ENCODE peak calls at places on chromosomes 3 and 15, in five cellular contexts. V, I, F, K and J are unnamed samples. For H3K9me3, the result is how much of the 10 kb centered on the place peaks cover.

GRCh38 chr3:188796122-188796631 is 375.6 kb upstream of the TPRG1 start:
- DNase-seq in V (no peak), I (no peak), F (no peak), K (no peak), J (no peak)

GRCh38 chr15:37096878-37097568 is 3.3 kb downstream of the MEIS2 start:
- DNase-seq in V (peak), I (peak), F (no peak), K (no peak), J (no peak)

GRCh38 chr3:125110016-125110875 is 54.4 kb upstream of the HEG1 start:
- DNase-seq in V (no peak), I (no peak), F (no peak), K (no peak), J (no peak)

GRCh38 chr3:72043212-72044133 is 258.5 kb upstream of the PROK2 start:
- DNase-seq in V (no peak), I (no peak), F (no peak), K (no peak), J (no peak)

GRCh38 chr3:119599558-119600174 is 2.0 kb downstream of the PLA1A start:
- DNase-seq in V (no peak), I (no peak), F (no peak), K (no peak), J (no peak)

GRCh38 chr15:76342046-76342381 is 5.4 kb downstream of the ISL2 start:
- DNase-seq in V (peak), I (peak), F (no peak), K (no peak), J (no peak)

GRCh38 chr15:77851696-77852095 is 219.0 kb upstream of the LINGO1 start:
- DNase-seq in V (no peak), I (no peak), F (peak), K (no peak), J (no peak)

GRCh38 chr3:107458871-107459270 is 63.9 kb upstream of the BBX start:
- DNase-seq in V (no peak), I (no peak), F (no peak), K (no peak), J (no peak)

GRCh38 chr3:144380832-144381231 is 409.2 kb downstream of the DIPK2A start:
- DNase-seq in V (no peak), I (no peak), F (no peak), K (no peak), J (no peak)

GRCh38 chr3:125437631-125438435 is 62.7 kb upstream of the ZNF148 start:
- DNase-seq in V (peak), I (peak), F (no peak), K (peak), J (peak)

GRCh38 chr3:99659965-99660364 is 21.6 kb downstream of the COL8A1 start:
- DNase-seq in V (no peak), I (no peak), F (peak), K (no peak), J (no peak)

GRCh38 chr15:40493089-40493840 is 22.5 kb downstream of the CHST14 start:
- DNase-seq in V (no peak), I (no peak), F (no peak), K (no peak), J (peak)

GRCh38 chr3:113769551-113769950 is 22.7 kb downstream of the ATP6V1A start:
- DNase-seq in V (no peak), I (no peak), F (no peak), K (no peak), J (no peak)

GRCh38 chr3:160393346-160394008 is 5.5 kb downstream of the IFT80 start:
- DNase-seq in V (no peak), I (no peak), F (no peak), K (no peak), J (no peak)

GRCh38 chr15:56715220-56715619 is 18.1 kb downstream of the ZNF280D start:
- DNase-seq in V (no peak), I (no peak), F (no peak), K (no peak), J (no peak)

GRCh38 chr3:171049831-171050444 is 23.4 kb upstream of the SLC2A2 start:
- DNase-seq in V (peak), I (peak), F (no peak), K (peak), J (peak)

GRCh38 chr3:87856126-87856525 is 202.7 kb downstream of the CGGBP1 start:
- DNase-seq in V (no peak), I (no peak), F (no peak), K (no peak), J (no peak)

GRCh38 chr3:124882749-124883148 is 4.4 kb downstream of the ITGB5 start:
- DNase-seq in V (peak), I (no peak), F (no peak), K (no peak), J (no peak)

GRCh38 chr3:29751647-29752263 is 470.9 kb downstream of the RBMS3 start:
- DNase-seq in V (no peak), I (no peak), F (peak), K (no peak), J (no peak)

GRCh38 chr3:65425880-65426279 is 612.8 kb downstream of the MAGI1 start:
- DNase-seq in V (peak), I (no peak), F (no peak), K (no peak), J (no peak)

GRCh38 chr3:150309557-150309956 is 98.5 kb upstream of the TSC22D2 start:
- DNase-seq in V (no peak), I (no peak), F (no peak), K (no peak), J (no peak)

GRCh38 chr3:116161570-116162290 is 283.6 kb downstream of the LSAMP start:
- DNase-seq in V (no peak), I (no peak), F (no peak), K (no peak), J (no peak)

GRCh38 chr15:41429003-41429890 is 12.4 kb downstream of the RTF1 start:
- DNase-seq in V (no peak), I (no peak), F (no peak), K (no peak), J (no peak)

GRCh38 chr3:138307896-138308295 is 21.8 kb downstream of the NME9 start:
- DNase-seq in V (no peak), I (no peak), F (no peak), K (no peak), J (no peak)

GRCh38 chr15:87645723-87646122 is 610.8 kb downstream of the NTRK3 start:
- DNase-seq in V (no peak), I (no peak), F (no peak), K (no peak), J (no peak)

GRCh38 chr15:51448592-51449494 is 107.4 kb downstream of the GLDN start:
- DNase-seq in V (no peak), I (no peak), F (no peak), K (no peak), J (no peak)

DNA sequence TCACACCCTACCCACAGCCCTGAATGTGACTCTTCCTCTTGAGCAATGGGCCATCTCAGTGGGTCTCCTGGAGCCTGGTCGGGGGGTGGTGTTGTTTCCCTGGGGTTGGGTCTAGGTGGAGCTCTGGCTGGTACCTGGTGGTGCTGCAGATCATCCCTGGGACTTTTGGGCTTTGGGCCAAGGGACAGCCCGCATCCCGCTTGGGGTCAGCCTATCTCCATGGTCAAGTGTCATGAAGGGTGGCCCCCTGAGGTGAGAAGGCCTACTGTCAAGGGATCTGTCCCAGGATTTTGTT is 202.0 kb downstream of the UBE3A start:
- DNase-seq in V (no peak), I (no peak), F (peak), K (no peak), J (no peak)
- H3K9me3 ChIP-seq in V (under half), I (under half), F (under half), K (under half), J (under half)

DNA sequence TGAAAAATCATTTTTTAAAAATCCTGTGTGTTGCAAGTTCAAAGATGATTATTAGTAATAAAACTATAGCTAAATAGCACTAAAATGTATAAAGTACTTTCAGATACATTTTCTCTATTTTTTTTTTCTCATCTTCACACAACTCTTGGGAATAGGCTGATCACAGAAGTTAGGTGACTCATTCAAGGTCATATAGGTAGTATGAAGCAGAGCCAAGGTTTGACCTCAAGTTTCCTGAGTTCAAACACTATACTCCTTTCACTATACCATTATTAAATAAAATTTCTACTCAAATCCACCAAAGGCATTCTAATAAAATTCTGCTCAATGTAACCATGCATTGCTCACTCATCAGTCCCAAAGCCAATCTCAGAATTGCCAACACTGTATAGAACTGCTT is 21.3 kb downstream of the FRMD5 start:
- DNase-seq in V (no peak), I (no peak), F (no peak), K (no peak), J (no peak)
- H3K27ac ChIP-seq in V (no peak), I (no peak), F (no peak), K (no peak), J (no peak)

DNA sequence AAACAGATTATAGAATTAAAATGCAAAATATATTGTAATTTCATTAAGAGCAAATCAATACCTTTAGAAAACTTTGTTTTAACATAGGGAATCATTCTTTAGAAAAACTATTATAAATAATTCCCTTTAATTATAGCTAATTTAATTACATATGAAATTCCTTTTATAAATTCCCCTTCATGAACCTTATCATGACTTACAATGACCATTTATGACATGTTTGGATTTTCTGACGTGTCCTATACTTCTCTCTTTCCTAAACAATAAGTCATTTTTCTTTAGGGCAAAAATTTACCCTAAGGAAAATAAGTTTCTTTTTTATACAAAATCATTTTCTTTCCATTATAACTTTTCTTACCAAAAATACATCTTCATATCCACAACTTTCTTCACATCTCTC is 37.8 kb downstream of the PRR20G start:
- DNase-seq in V (no peak), I (no peak), F (no peak), K (no peak), J (no peak)
- H3K9me3 ChIP-seq in V (under half), I (under half), F (under half), K (under half), J (under half)

DNA sequence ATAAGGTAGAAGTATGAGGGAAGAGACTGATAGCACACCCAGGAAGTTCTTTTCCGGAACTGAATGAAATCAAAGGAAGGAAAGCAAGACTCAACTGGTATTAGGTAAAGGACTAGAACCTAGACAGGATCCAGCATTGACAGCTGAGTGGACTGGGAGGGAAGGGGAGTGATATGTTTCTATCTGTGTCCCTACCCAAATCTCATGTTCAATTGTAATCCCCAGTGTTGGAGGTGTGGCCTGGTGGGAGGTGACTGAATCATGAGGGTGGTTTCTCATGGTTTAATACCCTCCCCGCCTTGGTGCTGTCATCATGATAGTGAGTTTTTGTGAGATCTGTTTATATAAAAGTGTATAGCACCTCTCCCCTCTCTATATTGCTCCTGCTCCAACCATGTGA is 415.9 kb upstream of the KCNMB2 start:
- DNase-seq in V (no peak), I (no peak), F (no peak), K (no peak), J (no peak)
- H3K27ac ChIP-seq in V (no peak), I (no peak), F (peak), K (no peak), J (no peak)